ENCODE peak calls at places on chromosomes 11 and 22, in five cellular contexts. One of them, this sample, is unnamed.

GRCh38 chr11:25943031-25943430 is 388.9 kb upstream of the ANO3 start:
- DNase-seq in right atrium auricular region: no peak
- DNase-seq in fibroblast of the aortic adventitia: no peak
- DNase-seq in CD8-positive, alpha-beta T cell: no peak
- DNase-seq in esophagus muscularis mucosa: no peak
- DNase-seq in this sample: no peak

GRCh38 chr22:18035740-18036139 is 11.4 kb upstream of the MICAL3 start:
- DNase-seq in right atrium auricular region: no peak
- DNase-seq in fibroblast of the aortic adventitia: no peak
- DNase-seq in CD8-positive, alpha-beta T cell: no peak
- DNase-seq in esophagus muscularis mucosa: no peak
- DNase-seq in this sample: no peak

GRCh38 chr11:1263036-1263435 is 40.2 kb downstream of the MUC5B start:
- DNase-seq in right atrium auricular region: no peak
- DNase-seq in fibroblast of the aortic adventitia: no peak
- DNase-seq in CD8-positive, alpha-beta T cell: peak; percentile 45
- DNase-seq in esophagus muscularis mucosa: no peak
- DNase-seq in this sample: no peak

GRCh38 chr22:20114506-20115475 is 1.1 kb upstream of the RANBP1 start:
- DNase-seq in right atrium auricular region: no peak
- DNase-seq in fibroblast of the aortic adventitia: no peak
- DNase-seq in CD8-positive, alpha-beta T cell: no peak
- DNase-seq in esophagus muscularis mucosa: no peak
- DNase-seq in this sample: no peak

GRCh38 chr22:37112084-37112728 is 2.7 kb upstream of the TMPRSS6 start:
- DNase-seq in right atrium auricular region: no peak
- DNase-seq in fibroblast of the aortic adventitia: no peak
- DNase-seq in CD8-positive, alpha-beta T cell: no peak
- DNase-seq in esophagus muscularis mucosa: no peak
- DNase-seq in this sample: no peak

GRCh38 chr11:131614514-131615085 is 244.2 kb downstream of the NTM start:
- DNase-seq in right atrium auricular region: peak; percentile 21
- DNase-seq in fibroblast of the aortic adventitia: no peak
- DNase-seq in CD8-positive, alpha-beta T cell: no peak
- DNase-seq in esophagus muscularis mucosa: no peak
- DNase-seq in this sample: no peak

GRCh38 chr11:35859311-35859710 is 84.6 kb upstream of the LDLRAD3 start:
- DNase-seq in right atrium auricular region: peak; percentile 18
- DNase-seq in fibroblast of the aortic adventitia: no peak
- DNase-seq in CD8-positive, alpha-beta T cell: no peak
- DNase-seq in esophagus muscularis mucosa: no peak
- DNase-seq in this sample: no peak

GRCh38 chr11:67160872-67161783 is 42.1 kb downstream of the KDM2A start:
- DNase-seq in right atrium auricular region: no peak
- DNase-seq in fibroblast of the aortic adventitia: no peak
- DNase-seq in CD8-positive, alpha-beta T cell: no peak
- DNase-seq in esophagus muscularis mucosa: no peak
- DNase-seq in this sample: no peak

GRCh38 chr11:67352546-67353316 is 615 bp downstream of the POLD4 start:
- DNase-seq in right atrium auricular region: no peak
- DNase-seq in fibroblast of the aortic adventitia: no peak
- DNase-seq in CD8-positive, alpha-beta T cell: no peak
- DNase-seq in esophagus muscularis mucosa: no peak
- DNase-seq in this sample: no peak

GRCh38 chr11:112100457-112100856 is 13.8 kb downstream of the SDHD start:
- DNase-seq in right atrium auricular region: no peak
- DNase-seq in fibroblast of the aortic adventitia: no peak
- DNase-seq in CD8-positive, alpha-beta T cell: no peak
- DNase-seq in esophagus muscularis mucosa: no peak
- DNase-seq in this sample: no peak

DNA sequence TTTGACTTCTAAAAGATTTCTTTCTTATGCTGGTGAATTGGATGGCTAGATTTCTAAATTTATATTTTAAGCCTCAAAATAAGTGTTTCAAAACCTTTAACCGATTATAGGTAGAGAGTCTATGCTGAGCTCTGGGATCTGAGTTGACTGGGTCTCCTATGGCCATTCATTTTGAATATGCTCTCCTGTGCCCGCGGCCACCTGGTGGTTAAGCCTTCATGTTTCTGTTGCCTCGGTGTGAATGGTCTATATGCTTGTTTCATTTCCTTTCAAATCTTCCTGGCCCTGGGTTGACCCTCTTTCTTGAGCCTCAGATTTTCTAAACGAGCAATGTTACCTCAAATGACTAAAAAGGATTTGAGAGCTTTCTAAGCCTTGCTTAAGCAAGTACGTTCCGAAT is 789.3 kb upstream of the KIRREL3 start:
- DNase-seq in right atrium auricular region: no peak
- DNase-seq in fibroblast of the aortic adventitia: no peak
- DNase-seq in CD8-positive, alpha-beta T cell: no peak
- DNase-seq in esophagus muscularis mucosa: no peak
- DNase-seq in this sample: no peak
- TF ChIP-seq CTCF in right atrium auricular region: peak; percentile 30
- TF ChIP-seq CTCF in fibroblast of the aortic adventitia: no peak
- TF ChIP-seq CTCF in CD8-positive, alpha-beta T cell: no peak
- TF ChIP-seq CTCF in esophagus muscularis mucosa: no peak
- TF ChIP-seq CTCF in this sample: peak; percentile 67

GRCh38 chr11:77968337-77968736 is 26.1 kb downstream of the INTS4 start:
- DNase-seq in right atrium auricular region: no peak
- DNase-seq in fibroblast of the aortic adventitia: no peak
- DNase-seq in CD8-positive, alpha-beta T cell: no peak
- DNase-seq in esophagus muscularis mucosa: no peak
- DNase-seq in this sample: no peak
- TF ChIP-seq CTCF in right atrium auricular region: no peak
- TF ChIP-seq CTCF in fibroblast of the aortic adventitia: no peak
- TF ChIP-seq CTCF in CD8-positive, alpha-beta T cell: no peak
- TF ChIP-seq CTCF in esophagus muscularis mucosa: no peak
- TF ChIP-seq CTCF in this sample: no peak

DNA sequence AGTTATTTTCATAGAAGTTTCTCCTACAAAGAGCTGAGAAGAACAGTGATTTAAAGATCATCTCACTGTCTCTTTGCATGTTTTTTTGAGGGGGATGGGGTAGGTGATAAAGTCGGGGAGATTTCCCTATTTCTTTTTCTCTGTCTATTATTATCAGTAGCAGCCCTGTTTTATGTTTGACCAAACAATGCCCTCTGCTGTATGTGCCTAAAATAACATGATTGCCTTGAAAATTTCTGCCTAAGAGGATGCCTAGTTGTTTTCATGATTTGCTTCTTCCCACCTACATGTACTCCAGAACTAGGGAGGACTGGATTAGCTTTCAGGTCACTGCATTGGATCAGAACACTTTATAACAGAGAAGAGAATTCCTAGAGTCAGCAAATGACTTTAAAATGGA is 1330.2 kb downstream of the LRRC4C start:
- DNase-seq in right atrium auricular region: no peak
- DNase-seq in fibroblast of the aortic adventitia: no peak
- DNase-seq in CD8-positive, alpha-beta T cell: no peak
- DNase-seq in esophagus muscularis mucosa: no peak
- DNase-seq in this sample: no peak
- TF ChIP-seq CTCF in right atrium auricular region: peak; percentile 36
- TF ChIP-seq CTCF in fibroblast of the aortic adventitia: no peak
- TF ChIP-seq CTCF in CD8-positive, alpha-beta T cell: no peak
- TF ChIP-seq CTCF in esophagus muscularis mucosa: no peak
- TF ChIP-seq CTCF in this sample: peak; percentile 68

DNA sequence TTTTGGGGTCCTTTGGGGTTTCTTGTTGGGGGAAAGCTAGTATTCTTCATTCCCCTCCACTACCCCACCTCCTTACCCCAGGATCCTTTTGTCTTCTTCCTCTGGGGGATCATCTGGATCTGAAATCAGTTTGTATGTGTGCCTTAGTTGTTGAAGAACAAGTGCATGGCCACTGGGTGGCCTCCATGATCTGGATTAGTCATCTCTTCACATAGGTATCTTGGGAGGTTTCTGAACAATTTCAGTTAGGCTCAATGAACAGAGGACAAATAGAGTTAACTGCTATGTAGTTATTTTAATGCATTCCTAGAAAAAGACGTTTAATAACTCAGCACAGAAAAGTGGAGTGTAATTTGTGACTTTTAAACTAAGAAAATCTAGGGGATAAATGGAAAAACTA is 7.1 kb upstream of the VWA5A start:
- DNase-seq in right atrium auricular region: no peak
- DNase-seq in fibroblast of the aortic adventitia: peak; percentile 47
- DNase-seq in CD8-positive, alpha-beta T cell: no peak
- DNase-seq in esophagus muscularis mucosa: no peak
- DNase-seq in this sample: no peak
- TF ChIP-seq CTCF in right atrium auricular region: no peak
- TF ChIP-seq CTCF in fibroblast of the aortic adventitia: peak; percentile 37
- TF ChIP-seq CTCF in CD8-positive, alpha-beta T cell: no peak
- TF ChIP-seq CTCF in esophagus muscularis mucosa: no peak
- TF ChIP-seq CTCF in this sample: peak; percentile 45

DNA sequence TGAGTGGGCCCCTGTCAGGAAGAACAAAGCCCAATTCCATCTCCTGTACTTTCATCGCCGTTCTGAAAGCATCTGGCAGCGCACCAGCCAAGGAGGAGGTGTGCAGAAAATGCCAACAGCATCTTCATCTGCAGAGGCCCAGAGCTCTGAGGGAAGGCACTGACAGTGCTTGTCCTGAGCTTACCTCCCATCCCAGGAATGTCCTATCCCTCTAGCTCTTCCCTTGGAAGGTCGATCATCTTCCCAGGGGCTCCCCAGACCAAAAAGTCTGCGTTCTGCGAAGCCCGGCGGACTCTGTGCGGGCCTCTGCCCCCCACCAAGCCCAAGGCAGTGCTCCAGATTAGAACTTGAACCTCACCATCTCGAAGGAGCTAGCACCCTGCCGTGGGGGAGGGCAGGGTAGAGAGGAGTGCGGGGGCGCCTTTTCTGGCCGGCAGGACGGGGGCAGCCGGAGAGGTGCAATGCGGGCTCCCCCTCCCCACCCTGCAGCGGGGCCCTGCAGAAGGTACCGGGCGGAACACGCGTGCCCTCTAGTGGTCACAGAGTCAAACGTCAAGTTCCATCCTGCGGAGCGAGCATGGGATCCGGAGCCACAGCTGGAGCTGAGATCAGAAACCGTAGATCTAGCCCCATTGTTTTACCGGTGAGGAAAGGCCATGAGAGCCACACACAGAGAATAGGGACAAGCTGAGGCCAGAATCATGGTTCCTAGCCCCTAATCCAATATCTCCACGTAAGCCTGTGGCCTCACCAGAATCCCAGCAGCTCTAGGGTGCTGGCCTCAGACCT is 5.0 kb downstream of the SCN2B start:
- DNase-seq in right atrium auricular region: peak; percentile 77
- DNase-seq in fibroblast of the aortic adventitia: peak; percentile 58
- DNase-seq in CD8-positive, alpha-beta T cell: peak; percentile 71
- DNase-seq in esophagus muscularis mucosa: no peak
- DNase-seq in this sample: peak; percentile 85
- TF ChIP-seq CTCF in right atrium auricular region: peak; percentile 92
- TF ChIP-seq CTCF in fibroblast of the aortic adventitia: peak; percentile 88
- TF ChIP-seq CTCF in CD8-positive, alpha-beta T cell: peak; percentile 95
- TF ChIP-seq CTCF in esophagus muscularis mucosa: peak; percentile 82
- TF ChIP-seq CTCF in this sample: peak; percentile 92